ENCODE peak calls at places on chromosomes 3 and 15, in seven cellular contexts. One of them, this sample, is unnamed.

GRCh38 chr3:115100806-115101205 is 46.3 kb downstream of the ZBTB20 start:
- DNase-seq in IMR-90: no peak
- DNase-seq in transverse colon: no peak
- DNase-seq in HepG2: no peak
- DNase-seq in breast epithelium: no peak
- DNase-seq in Peyer's patch: no peak
- DNase-seq in NB4: no peak
- DNase-seq in this sample: no peak

GRCh38 chr3:90145094-90145810 is 1037.8 kb downstream of the EPHA3 start:
- DNase-seq in breast epithelium: no peak
- DNase-seq in Peyer's patch: no peak
- DNase-seq in IMR-90: no peak
- DNase-seq in HepG2: no peak
- DNase-seq in transverse colon: no peak
- DNase-seq in NB4: no peak
- DNase-seq in this sample: no peak

GRCh38 chr15:63553388-63553791 is 43.8 kb upstream of the FBXL22 start:
- DNase-seq in HepG2: no peak
- DNase-seq in NB4: no peak
- DNase-seq in breast epithelium: no peak
- DNase-seq in Peyer's patch: no peak
- DNase-seq in IMR-90: peak
- DNase-seq in transverse colon: no peak
- DNase-seq in this sample: peak

GRCh38 chr3:158404319-158404718 is 166.7 kb upstream of the MLF1 start:
- DNase-seq in Peyer's patch: no peak
- DNase-seq in HepG2: no peak
- DNase-seq in breast epithelium: no peak
- DNase-seq in transverse colon: no peak
- DNase-seq in NB4: no peak
- DNase-seq in IMR-90: no peak
- DNase-seq in this sample: no peak

GRCh38 chr15:42457445-42458442 is 33.2 kb downstream of the ZNF106 start:
- DNase-seq in transverse colon: peak
- DNase-seq in Peyer's patch: no peak
- DNase-seq in NB4: no peak
- DNase-seq in IMR-90: peak
- DNase-seq in HepG2: no peak
- DNase-seq in breast epithelium: no peak
- DNase-seq in this sample: no peak

GRCh38 chr15:36924076-36924475 is 176.3 kb downstream of the MEIS2 start:
- DNase-seq in HepG2: no peak
- DNase-seq in NB4: no peak
- DNase-seq in breast epithelium: no peak
- DNase-seq in Peyer's patch: no peak
- DNase-seq in transverse colon: no peak
- DNase-seq in IMR-90: no peak
- DNase-seq in this sample: no peak

GRCh38 chr3:134002326-134002725 is 27.4 kb downstream of the SLCO2A1 start:
- DNase-seq in breast epithelium: no peak
- DNase-seq in HepG2: no peak
- DNase-seq in NB4: no peak
- DNase-seq in transverse colon: no peak
- DNase-seq in Peyer's patch: no peak
- DNase-seq in IMR-90: peak
- DNase-seq in this sample: no peak

GRCh38 chr3:57009367-57009766 is 51.1 kb upstream of the SPATA12 start:
- DNase-seq in transverse colon: no peak
- DNase-seq in HepG2: no peak
- DNase-seq in breast epithelium: no peak
- DNase-seq in NB4: no peak
- DNase-seq in Peyer's patch: no peak
- DNase-seq in IMR-90: peak
- DNase-seq in this sample: no peak

GRCh38 chr15:99668533-99669182 is 64.6 kb downstream of the LYSMD4 start:
- DNase-seq in HepG2: peak
- DNase-seq in transverse colon: no peak
- DNase-seq in IMR-90: no peak
- DNase-seq in breast epithelium: no peak
- DNase-seq in NB4: no peak
- DNase-seq in Peyer's patch: no peak
- DNase-seq in this sample: peak

GRCh38 chr3:44272191-44272590 is 30.5 kb downstream of the TOPAZ1 start:
- DNase-seq in transverse colon: no peak
- DNase-seq in NB4: no peak
- DNase-seq in IMR-90: no peak
- DNase-seq in HepG2: no peak
- DNase-seq in Peyer's patch: no peak
- DNase-seq in breast epithelium: no peak
- DNase-seq in this sample: no peak

GRCh38 chr3:44280077-44280476 is 38.4 kb downstream of the TOPAZ1 start:
- DNase-seq in NB4: no peak
- DNase-seq in breast epithelium: no peak
- DNase-seq in Peyer's patch: no peak
- DNase-seq in HepG2: no peak
- DNase-seq in transverse colon: no peak
- DNase-seq in IMR-90: no peak
- DNase-seq in this sample: no peak

GRCh38 chr3:44280631-44281030 is 38.9 kb downstream of the TOPAZ1 start:
- DNase-seq in IMR-90: no peak
- DNase-seq in Peyer's patch: no peak
- DNase-seq in HepG2: no peak
- DNase-seq in breast epithelium: no peak
- DNase-seq in transverse colon: no peak
- DNase-seq in NB4: no peak
- DNase-seq in this sample: no peak

GRCh38 chr3:44277925-44278324 is 36.2 kb downstream of the TOPAZ1 start:
- DNase-seq in IMR-90: no peak
- DNase-seq in HepG2: no peak
- DNase-seq in transverse colon: no peak
- DNase-seq in NB4: no peak
- DNase-seq in Peyer's patch: no peak
- DNase-seq in breast epithelium: no peak
- DNase-seq in this sample: no peak
- TF ChIP-seq POLR2A in IMR-90: no peak
- TF ChIP-seq POLR2A in HepG2: no peak
- TF ChIP-seq POLR2A in transverse colon: no peak
- TF ChIP-seq POLR2A in NB4: no peak
- TF ChIP-seq POLR2A in Peyer's patch: no peak
- TF ChIP-seq POLR2A in breast epithelium: no peak
- TF ChIP-seq POLR2A in this sample: no peak

DNA sequence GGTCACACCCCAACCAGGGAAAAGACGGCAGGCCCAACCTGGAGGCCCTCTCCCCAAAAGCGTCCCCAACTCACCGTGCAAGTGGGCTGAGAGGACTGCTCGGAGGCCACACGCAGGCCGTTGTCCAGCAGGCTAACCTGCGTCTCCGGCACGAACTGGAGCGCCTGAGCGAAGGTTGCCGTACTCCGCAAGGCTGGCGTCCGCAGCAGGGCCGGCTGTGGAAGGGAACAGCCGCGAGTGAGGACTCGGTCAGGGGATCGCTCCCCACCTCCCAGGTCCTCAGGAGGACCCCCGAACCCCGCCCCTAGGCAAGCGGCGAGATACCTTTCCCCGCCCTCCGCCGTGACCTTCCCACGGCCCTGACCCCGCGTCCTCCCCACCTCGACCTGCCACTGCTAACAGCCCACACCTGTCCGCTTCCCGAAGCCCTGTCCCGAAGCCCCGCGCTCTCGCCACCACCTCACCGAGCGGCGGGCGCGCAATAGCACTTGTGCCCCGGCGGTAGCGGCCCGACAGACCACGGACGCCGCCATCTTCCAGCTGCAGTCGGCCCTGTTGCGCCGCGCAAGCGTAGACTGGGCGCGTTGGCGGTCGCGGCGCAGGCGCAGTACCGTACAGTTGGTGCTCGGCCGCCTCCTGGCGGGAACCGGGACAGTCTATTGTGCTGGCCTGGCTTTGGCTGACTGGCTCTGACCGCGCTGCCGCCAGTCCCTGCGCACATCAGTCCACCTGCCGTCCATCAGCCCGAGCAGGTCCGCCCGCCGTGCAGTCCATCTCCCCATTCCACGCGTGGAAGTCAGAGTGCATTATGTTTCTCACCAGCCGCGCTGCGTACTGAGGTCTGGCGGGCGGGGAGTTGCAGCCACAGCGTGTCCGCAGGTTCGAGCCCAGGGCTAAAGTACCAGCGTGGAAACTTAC is at the start of gene UQCRC1:
- DNase-seq in NB4: peak
- DNase-seq in transverse colon: peak
- DNase-seq in HepG2: peak
- DNase-seq in IMR-90: peak
- DNase-seq in breast epithelium: peak
- DNase-seq in Peyer's patch: peak
- DNase-seq in this sample: peak
- TF ChIP-seq POLR2A in NB4: peak
- TF ChIP-seq POLR2A in transverse colon: peak
- TF ChIP-seq POLR2A in HepG2: peak
- TF ChIP-seq POLR2A in IMR-90: peak
- TF ChIP-seq POLR2A in breast epithelium: peak
- TF ChIP-seq POLR2A in Peyer's patch: peak
- TF ChIP-seq POLR2A in this sample: peak

GRCh38 chr3:127822836-127823589 is 698 bp upstream of the MGLL start:
- DNase-seq in NB4: no peak
- DNase-seq in breast epithelium: no peak
- DNase-seq in Peyer's patch: no peak
- DNase-seq in IMR-90: peak
- DNase-seq in HepG2: no peak
- DNase-seq in transverse colon: peak
- DNase-seq in this sample: peak
- TF ChIP-seq POLR2A in NB4: no peak
- TF ChIP-seq POLR2A in breast epithelium: no peak
- TF ChIP-seq POLR2A in Peyer's patch: peak
- TF ChIP-seq POLR2A in IMR-90: no peak
- TF ChIP-seq POLR2A in HepG2: no peak
- TF ChIP-seq POLR2A in transverse colon: peak
- TF ChIP-seq POLR2A in this sample: peak

DNA sequence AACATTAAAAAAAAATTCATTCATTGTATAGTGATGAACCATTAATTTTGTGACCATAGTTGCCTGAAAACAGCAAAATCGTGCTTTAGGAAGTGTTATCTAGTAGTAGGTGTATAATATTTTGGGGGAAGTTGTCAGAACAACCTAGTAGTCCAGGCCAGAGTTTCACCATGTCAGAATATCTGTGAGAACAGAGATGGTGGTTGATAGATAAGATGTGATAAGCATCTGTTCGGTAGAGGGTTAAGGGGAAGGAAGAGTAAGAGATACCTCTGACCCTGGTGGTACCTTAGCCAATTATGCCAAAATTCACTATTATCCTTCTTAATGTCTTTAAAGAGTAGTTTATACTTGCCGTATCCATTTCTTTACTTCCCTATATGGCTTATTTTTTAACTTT is 113.8 kb downstream of the MITF start:
- DNase-seq in IMR-90: no peak
- DNase-seq in HepG2: no peak
- DNase-seq in NB4: no peak
- DNase-seq in Peyer's patch: no peak
- DNase-seq in breast epithelium: no peak
- DNase-seq in transverse colon: no peak
- DNase-seq in this sample: no peak
- TF ChIP-seq POLR2A in IMR-90: no peak
- TF ChIP-seq POLR2A in HepG2: no peak
- TF ChIP-seq POLR2A in NB4: no peak
- TF ChIP-seq POLR2A in Peyer's patch: no peak
- TF ChIP-seq POLR2A in breast epithelium: no peak
- TF ChIP-seq POLR2A in transverse colon: no peak
- TF ChIP-seq POLR2A in this sample: no peak

This sample was measured in erythroblast.